ENCODE peak calls at places on chromosomes 5 and 9, in five cellular contexts. K is trophoblast cell, L is mesenchymal stem cell, B is H9, D is H1. N is an unnamed sample.

GRCh38 chr9:21711504-21711903 is 90.9 kb upstream of the MTAP start:
- DNase-seq in K (no peak), L (no peak), B (peak), D (no peak), N (peak)

GRCh38 chr5:89047591-89047990 is 164.6 kb upstream of the MEF2C start:
- DNase-seq in K (no peak), L (no peak), B (no peak), D (no peak), N (no peak)

GRCh38 chr5:98813755-98814154 is 40.3 kb downstream of the RGMB start:
- DNase-seq in K (no peak), L (no peak), B (no peak), D (no peak), N (no peak)

GRCh38 chr5:126079266-126079665 is 343.9 kb upstream of the GRAMD2B start:
- DNase-seq in K (no peak), L (no peak), B (no peak), D (no peak), N (no peak)

GRCh38 chr5:145579336-145579735 is 255.8 kb downstream of the PRELID2 start:
- DNase-seq in K (no peak), L (no peak), B (no peak), D (no peak), N (no peak)

GRCh38 chr5:172678902-172679301 is 37.8 kb downstream of the NEURL1B start:
- DNase-seq in K (no peak), L (no peak), B (no peak), D (no peak), N (no peak)

GRCh38 chr9:75892168-75892901 is 1.9 kb downstream of the PCSK5 start:
- DNase-seq in K (no peak), L (peak), B (peak), D (no peak), N (no peak)

GRCh38 chr5:37840036-37840909 is at the start of gene GDNF:
- DNase-seq in K (peak), L (peak), B (peak), D (no peak), N (no peak)

GRCh38 chr9:114216081-114216480 is 60.7 kb downstream of the COL27A1 start:
- DNase-seq in K (no peak), L (no peak), B (no peak), D (no peak), N (no peak)

GRCh38 chr9:127977877-127978647 is 2.7 kb downstream of the EEIG1 start:
- DNase-seq in K (no peak), L (peak), B (no peak), D (no peak), N (no peak)

GRCh38 chr9:123081824-123082223 is 48.4 kb downstream of the GPR21 start:
- DNase-seq in K (peak), L (peak), B (no peak), D (no peak), N (peak)

GRCh38 chr5:35876922-35877321 is 20.2 kb downstream of the IL7R start:
- DNase-seq in K (no peak), L (peak), B (no peak), D (no peak), N (no peak)

GRCh38 chr5:71836547-71837112 is 117.6 kb downstream of the CARTPT start:
- DNase-seq in K (no peak), L (peak), B (no peak), D (no peak), N (no peak)

GRCh38 chr5:1443145-1443543 is 2.1 kb downstream of the SLC6A3 start:
- DNase-seq in K (no peak), L (no peak), B (no peak), D (no peak), N (no peak)
- H2BK12ac ChIP-seq in K (no peak), L (no peak), B (no peak), D (no peak), N (no peak)

GRCh38 chr5:56837956-56838355 is 22.6 kb downstream of the MAP3K1 start:
- DNase-seq in K (no peak), L (no peak), B (no peak), D (no peak), N (no peak)
- H4K8ac ChIP-seq in K (no peak), L (no peak), B (no peak), D (no peak), N (no peak)

DNA sequence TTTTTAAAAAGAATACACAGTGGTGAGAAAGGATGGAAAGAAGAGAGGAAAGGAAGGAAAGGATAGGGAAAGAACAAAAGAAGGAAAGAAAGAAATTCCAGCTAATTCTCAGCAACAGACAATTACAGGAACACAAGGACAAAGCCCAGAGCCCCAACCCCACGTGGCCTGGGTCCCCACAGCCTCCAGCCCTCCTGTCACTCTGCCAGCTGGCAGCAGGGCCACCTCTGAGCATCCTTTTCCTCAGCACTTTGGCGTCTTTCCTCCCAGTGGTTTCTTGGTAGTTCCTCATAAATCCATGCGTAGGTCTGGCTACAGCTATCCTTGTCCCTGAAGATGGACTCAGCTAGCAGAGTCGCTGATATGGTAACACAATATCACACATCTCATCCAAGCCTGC is 28.3 kb downstream of the ADAMTS2 start:
- DNase-seq in K (no peak), L (no peak), B (no peak), D (no peak), N (no peak)
- H2AK5ac ChIP-seq in K (no peak), L (no peak), B (no peak), D (no peak), N (peak)

GRCh38 chr5:44300551-44300950 is 88.7 kb downstream of the FGF10 start:
- DNase-seq in K (no peak), L (no peak), B (no peak), D (no peak), N (no peak)
- H2BK12ac ChIP-seq in K (no peak), L (no peak), B (no peak), D (no peak), N (no peak)

GRCh38 chr5:154765396-154765925 is 10.3 kb downstream of the LARP1 start:
- DNase-seq in K (no peak), L (no peak), B (no peak), D (no peak), N (no peak)

GRCh38 chr5:154766558-154767281 is 11.5 kb downstream of the LARP1 start:
- DNase-seq in K (no peak), L (no peak), B (no peak), D (no peak), N (no peak)

GRCh38 chr5:154762700-154763099 is 7.5 kb downstream of the LARP1 start:
- DNase-seq in K (no peak), L (no peak), B (no peak), D (no peak), N (no peak)

GRCh38 chr5:154767537-154767936 is 12.4 kb downstream of the LARP1 start:
- DNase-seq in K (no peak), L (no peak), B (no peak), D (no peak), N (no peak)

GRCh38 chr5:154764967-154765366 is 9.8 kb downstream of the LARP1 start:
- DNase-seq in K (no peak), L (no peak), B (no peak), D (no peak), N (no peak)
- H4K8ac ChIP-seq in K (no peak), L (no peak), B (no peak), D (no peak), N (no peak)

GRCh38 chr9:83024501-83025125 is 38.3 kb downstream of the RASEF start:
- DNase-seq in K (peak), L (no peak), B (no peak), D (no peak), N (no peak)
- H2AK5ac ChIP-seq in K (no peak), L (no peak), B (no peak), D (no peak), N (no peak)

N was measured in neuronal stem cell.